ENCODE peak calls at places on chromosomes 4 and X, in nine cellular contexts. B, E, Z, P, S, X, N, D and F are unnamed samples.

GRCh38 chr4:99321241-99322191 is at the start of gene ADH1B:
- DNase-seq in E (no peak), S (no peak), B (no peak), N (no peak), Z (no peak), X (no peak), D (peak), P (no peak), F (no peak)

GRCh38 chr4:73895201-73896177 is 26.3 kb downstream of the CXCL1 start:
- DNase-seq in N (no peak), D (no peak), P (no peak), X (no peak), S (no peak), E (no peak), B (no peak), Z (no peak), F (no peak)

GRCh38 chr4:158644755-158645154 is 26.9 kb downstream of the C4orf46 start:
- DNase-seq in Z (no peak), S (no peak), P (no peak), E (no peak), B (no peak), N (no peak), D (no peak), X (no peak), F (no peak)

GRCh38 chr4:181566490-181566889 is 676.7 kb upstream of the TENM3 start:
- DNase-seq in D (no peak), P (no peak), N (no peak), X (no peak), Z (no peak), E (no peak), B (no peak), S (peak), F (no peak)

GRCh38 chr4:8329560-8329858 is 60.0 kb downstream of the HTRA3 start:
- DNase-seq in D (no peak), Z (no peak), E (no peak), B (no peak), N (no peak), S (no peak), P (no peak), X (no peak), F (no peak)

GRCh38 chr4:93710101-93710846 is 118.3 kb upstream of the ATOH1 start:
- DNase-seq in P (no peak), N (no peak), X (no peak), S (no peak), D (peak), Z (no peak), B (no peak), E (no peak), F (no peak)

GRCh38 chr4:146087856-146088255 is 87.7 kb upstream of the LSM6 start:
- DNase-seq in E (no peak), N (no peak), S (no peak), X (no peak), D (no peak), P (no peak), Z (no peak), B (no peak), F (no peak)

GRCh38 chr4:42331914-42332368 is 65.3 kb upstream of the SHISA3 start:
- DNase-seq in E (no peak), N (no peak), X (no peak), P (no peak), B (no peak), D (no peak), Z (peak), S (no peak), F (no peak)

GRCh38 chrX:43633757-43634156 is 22.3 kb upstream of the MAOA start:
- DNase-seq in N (no peak), D (no peak), Z (peak), P (no peak), S (no peak), B (no peak), E (no peak), X (no peak), F (no peak)

GRCh38 chr4:157992038-157992706 is 180.7 kb downstream of the GASK1B start:
- DNase-seq in E (no peak), N (peak), Z (peak), X (peak), S (peak), B (peak), P (no peak), D (peak), F (peak)

GRCh38 chr4:76704133-76704881 is 193.6 kb downstream of the SOWAHB start:
- DNase-seq in E (no peak), N (no peak), S (peak), D (peak), X (peak), Z (peak), B (no peak), P (no peak), F (peak)

GRCh38 chr4:98484031-98484430 is 174.4 kb downstream of the TSPAN5 start:
- DNase-seq in B (no peak), S (no peak), P (no peak), N (no peak), D (no peak), Z (peak), E (no peak), X (no peak), F (no peak)

GRCh38 chrX:7378406-7378805 is 230.5 kb upstream of the PUDP start:
- DNase-seq in Z (no peak), S (no peak), E (no peak), B (no peak), X (no peak), D (no peak), P (no peak), N (no peak), F (no peak)

GRCh38 chrX:10450229-10450958 is 170.0 kb downstream of the MID1 start:
- DNase-seq in Z (peak), D (no peak), B (no peak), S (no peak), X (peak), N (no peak), E (no peak), P (no peak), F (no peak)

GRCh38 chrX:133868250-133868649 is 117.1 kb downstream of the GPC3 start:
- DNase-seq in E (no peak), Z (no peak), D (no peak), X (no peak), N (no peak), P (no peak), B (no peak), S (no peak), F (no peak)

GRCh38 chr4:75345436-75345835 is 168.8 kb downstream of the RCHY1 start:
- DNase-seq in D (no peak), S (peak), P (no peak), E (no peak), N (no peak), B (no peak), Z (no peak), X (no peak), F (no peak)

GRCh38 chr4:185919107-185919506 is 107.1 kb upstream of the SORBS2 start:
- DNase-seq in E (no peak), N (no peak), B (no peak), P (no peak), S (no peak), Z (no peak), X (no peak), D (no peak), F (no peak)

GRCh38 chr4:169314906-169315305 is 44.1 kb upstream of the SH3RF1 start:
- DNase-seq in N (peak), P (no peak), X (peak), E (no peak), D (no peak), Z (peak), B (no peak), S (no peak), F (peak)

GRCh38 chr4:67934628-67935027 is 28.7 kb downstream of the TMPRSS11A start:
- DNase-seq in P (no peak), Z (no peak), E (no peak), S (no peak), D (no peak), B (no peak), X (no peak), N (peak), F (no peak)

GRCh38 chr4:39961311-39961877 is 16.3 kb downstream of the PDS5A start:
- DNase-seq in S (no peak), N (no peak), X (no peak), E (no peak), Z (no peak), B (no peak), P (no peak), D (no peak), F (no peak)

GRCh38 chr4:13349096-13349495 is 135.0 kb downstream of the RAB28 start:
- DNase-seq in E (no peak), Z (no peak), D (no peak), P (no peak), X (peak), N (no peak), S (no peak), B (no peak), F (no peak)

GRCh38 chrX:119826399-119826959 is 26.3 kb downstream of the UPF3B start:
- DNase-seq in Z (no peak), B (no peak), S (no peak), N (no peak), D (no peak), P (no peak), E (no peak), X (peak), F (no peak)

GRCh38 chrX:17475820-17476219 is 100.8 kb downstream of the NHS start:
- DNase-seq in P (no peak), N (no peak), B (no peak), S (no peak), E (no peak), D (no peak), X (no peak), Z (no peak), F (no peak)

GRCh38 chr4:138938371-138938699 is 77.2 kb upstream of the NOCT start:
- DNase-seq in N (no peak), E (no peak), S (peak), P (no peak), D (peak), Z (peak), X (no peak), B (no peak), F (peak)

GRCh38 chrX:54357414-54358377 is at the start of gene WNK3:
- DNase-seq in Z (peak), E (peak), P (peak), N (peak), D (peak), S (peak), X (peak), B (peak), F (peak)

GRCh38 chr4:145881991-145882390 is 56.6 kb downstream of the ZNF827 start:
- DNase-seq in X (no peak), B (no peak), S (no peak), E (no peak), Z (peak), N (no peak), P (no peak), D (no peak), F (no peak)

GRCh38 chr4:182808673-182809416 is 108.3 kb downstream of the DCTD start:
- DNase-seq in B (peak), D (no peak), S (no peak), E (peak), P (peak), N (no peak), Z (peak), X (peak), F (no peak)

GRCh38 chrX:63889001-63889400 is 104.0 kb upstream of the ARHGEF9 start:
- DNase-seq in E (no peak), D (no peak), N (no peak), S (no peak), X (peak), P (no peak), Z (no peak), B (no peak), F (no peak)

GRCh38 chr4:67593741-67594175 is 35.2 kb downstream of the STAP1 start:
- DNase-seq in D (no peak), N (no peak), E (no peak), X (no peak), S (no peak), B (no peak), Z (no peak), P (no peak), F (no peak)

GRCh38 chrX:38583185-38583584 is 21.8 kb downstream of the TSPAN7 start:
- DNase-seq in D (no peak), N (no peak), X (no peak), S (no peak), P (no peak), B (no peak), E (no peak), Z (no peak), F (no peak)

GRCh38 chr4:27350161-27350560 is 489.5 kb downstream of the STIM2 start:
- DNase-seq in P (no peak), X (no peak), S (no peak), N (no peak), D (no peak), E (no peak), B (no peak), Z (peak), F (no peak)

GRCh38 chr4:115609631-115610030 is 496.2 kb upstream of the NDST4 start:
- DNase-seq in Z (no peak), S (no peak), P (no peak), X (no peak), D (no peak), E (no peak), B (no peak), N (no peak), F (no peak)

GRCh38 chr4:40909363-40909876 is 159.7 kb downstream of the NSUN7 start:
- DNase-seq in S (peak), B (no peak), E (no peak), D (no peak), P (no peak), N (peak), X (peak), Z (peak), F (no peak)

GRCh38 chrX:69298466-69299140 is 133.3 kb upstream of the PJA1 start:
- DNase-seq in N (no peak), D (no peak), X (no peak), E (no peak), B (no peak), Z (no peak), S (no peak), P (no peak), F (no peak)